ENCODE peak calls at places on chromosome 22, in eight cellular contexts. One of them, this sample, is unnamed.

GRCh38 chr22:38882480-38882879 is 10.5 kb upstream of the CBX6 start:
- DNase-seq in adipocyte: peak; percentile 29
- DNase-seq in CD8-positive, alpha-beta memory T cell: no peak
- DNase-seq in kidney: peak; percentile 86
- DNase-seq in GM23248: peak; percentile 77
- DNase-seq in AG09309: no peak
- DNase-seq in CD4-positive, alpha-beta memory T cell: no peak
- DNase-seq in MM.1S: no peak
- DNase-seq in this sample: peak; percentile 16

GRCh38 chr22:49018601-49019000 is 809.1 kb downstream of the BRD1 start:
- DNase-seq in AG09309: no peak
- DNase-seq in GM23248: no peak
- DNase-seq in MM.1S: no peak
- DNase-seq in kidney: peak; percentile 59
- DNase-seq in CD4-positive, alpha-beta memory T cell: no peak
- DNase-seq in CD8-positive, alpha-beta memory T cell: no peak
- DNase-seq in adipocyte: no peak
- DNase-seq in this sample: no peak

GRCh38 chr22:50252081-50253045 is 1.3 kb upstream of the HDAC10 start:
- DNase-seq in adipocyte: peak; percentile 86
- DNase-seq in MM.1S: peak; percentile 53
- DNase-seq in CD8-positive, alpha-beta memory T cell: peak; percentile 55
- DNase-seq in kidney: peak; percentile 93
- DNase-seq in AG09309: no peak
- DNase-seq in CD4-positive, alpha-beta memory T cell: peak; percentile 75
- DNase-seq in GM23248: peak; percentile 86
- DNase-seq in this sample: peak; percentile 62

GRCh38 chr22:45441158-45441557 is 27.7 kb downstream of the RIBC2 start:
- DNase-seq in adipocyte: peak; percentile 86
- DNase-seq in CD4-positive, alpha-beta memory T cell: no peak
- DNase-seq in MM.1S: peak; percentile 68
- DNase-seq in AG09309: no peak
- DNase-seq in kidney: no peak
- DNase-seq in CD8-positive, alpha-beta memory T cell: no peak
- DNase-seq in GM23248: peak; percentile 78
- DNase-seq in this sample: peak; percentile 69

GRCh38 chr22:35477911-35478582 is 62.6 kb upstream of the RASD2 start:
- DNase-seq in AG09309: peak; percentile 32
- DNase-seq in MM.1S: no peak
- DNase-seq in kidney: peak; percentile 93
- DNase-seq in CD4-positive, alpha-beta memory T cell: no peak
- DNase-seq in GM23248: peak; percentile 70
- DNase-seq in CD8-positive, alpha-beta memory T cell: no peak
- DNase-seq in adipocyte: no peak
- DNase-seq in this sample: peak; percentile 83

GRCh38 chr22:17113600-17113999 is 7.6 kb downstream of the TMEM121B start:
- DNase-seq in CD8-positive, alpha-beta memory T cell: no peak
- DNase-seq in AG09309: no peak
- DNase-seq in kidney: no peak
- DNase-seq in MM.1S: no peak
- DNase-seq in CD4-positive, alpha-beta memory T cell: no peak
- DNase-seq in GM23248: no peak
- DNase-seq in adipocyte: no peak
- DNase-seq in this sample: no peak

GRCh38 chr22:29445508-29445907 is 7.1 kb downstream of the RFPL1 start:
- DNase-seq in CD4-positive, alpha-beta memory T cell: no peak
- DNase-seq in MM.1S: no peak
- DNase-seq in GM23248: no peak
- DNase-seq in AG09309: no peak
- DNase-seq in adipocyte: no peak
- DNase-seq in CD8-positive, alpha-beta memory T cell: no peak
- DNase-seq in kidney: no peak
- DNase-seq in this sample: no peak

GRCh38 chr22:30210235-30210831 is 36.2 kb downstream of the LIF start:
- DNase-seq in CD8-positive, alpha-beta memory T cell: no peak
- DNase-seq in MM.1S: no peak
- DNase-seq in CD4-positive, alpha-beta memory T cell: no peak
- DNase-seq in GM23248: no peak
- DNase-seq in AG09309: no peak
- DNase-seq in kidney: no peak
- DNase-seq in adipocyte: no peak
- DNase-seq in this sample: no peak

GRCh38 chr22:31836010-31836409 is 82.2 kb downstream of the DEPDC5 start:
- DNase-seq in MM.1S: no peak
- DNase-seq in AG09309: no peak
- DNase-seq in GM23248: no peak
- DNase-seq in CD8-positive, alpha-beta memory T cell: no peak
- DNase-seq in CD4-positive, alpha-beta memory T cell: no peak
- DNase-seq in kidney: no peak
- DNase-seq in adipocyte: no peak
- DNase-seq in this sample: no peak

GRCh38 chr22:28582806-28583205 is 96.8 kb downstream of the TTC28 start:
- DNase-seq in GM23248: peak; percentile 93
- DNase-seq in CD8-positive, alpha-beta memory T cell: no peak
- DNase-seq in adipocyte: peak; percentile 91
- DNase-seq in CD4-positive, alpha-beta memory T cell: no peak
- DNase-seq in MM.1S: no peak
- DNase-seq in kidney: no peak
- DNase-seq in AG09309: peak; percentile 80
- DNase-seq in this sample: peak; percentile 95

GRCh38 chr22:16966251-16966650 is 41.8 kb downstream of the GAB4 start:
- DNase-seq in CD4-positive, alpha-beta memory T cell: no peak
- DNase-seq in CD8-positive, alpha-beta memory T cell: no peak
- DNase-seq in AG09309: no peak
- DNase-seq in GM23248: no peak
- DNase-seq in adipocyte: no peak
- DNase-seq in kidney: no peak
- DNase-seq in MM.1S: no peak
- DNase-seq in this sample: no peak

GRCh38 chr22:35987487-35987886 is 41.1 kb downstream of the RBFOX2 start:
- DNase-seq in adipocyte: no peak
- DNase-seq in AG09309: no peak
- DNase-seq in CD4-positive, alpha-beta memory T cell: no peak
- DNase-seq in CD8-positive, alpha-beta memory T cell: no peak
- DNase-seq in GM23248: peak; percentile 81
- DNase-seq in kidney: no peak
- DNase-seq in MM.1S: no peak
- DNase-seq in this sample: peak; percentile 66

GRCh38 chr22:22752556-22753477 is 108.4 kb downstream of the GGTLC2 start:
- DNase-seq in MM.1S: peak; percentile 45
- DNase-seq in GM23248: peak; percentile 83
- DNase-seq in CD4-positive, alpha-beta memory T cell: peak; percentile 49
- DNase-seq in AG09309: peak; percentile 21
- DNase-seq in CD8-positive, alpha-beta memory T cell: no peak
- DNase-seq in kidney: peak; percentile 77
- DNase-seq in adipocyte: peak; percentile 79
- DNase-seq in this sample: peak; percentile 76

GRCh38 chr22:50236731-50237409 is 8.0 kb downstream of the TUBGCP6 start:
- DNase-seq in AG09309: no peak
- DNase-seq in kidney: peak; percentile 55
- DNase-seq in CD8-positive, alpha-beta memory T cell: no peak
- DNase-seq in MM.1S: peak; percentile 24
- DNase-seq in adipocyte: peak; percentile 19
- DNase-seq in GM23248: peak; percentile 36
- DNase-seq in CD4-positive, alpha-beta memory T cell: no peak
- DNase-seq in this sample: no peak

GRCh38 chr22:42646569-42647525 is 2.3 kb downstream of the CYB5R3 start:
- DNase-seq in AG09309: no peak
- DNase-seq in MM.1S: no peak
- DNase-seq in CD4-positive, alpha-beta memory T cell: no peak
- DNase-seq in CD8-positive, alpha-beta memory T cell: no peak
- DNase-seq in kidney: peak; percentile 89
- DNase-seq in adipocyte: no peak
- DNase-seq in GM23248: peak; percentile 67
- DNase-seq in this sample: peak; percentile 33
- H3K4me3 ChIP-seq in AG09309: no peak overlapping the region
- H3K4me3 ChIP-seq in MM.1S: no peak overlapping the region
- H3K4me3 ChIP-seq in CD4-positive, alpha-beta memory T cell: no peak overlapping the region
- H3K4me3 ChIP-seq in CD8-positive, alpha-beta memory T cell: no peak overlapping the region
- H3K4me3 ChIP-seq in kidney: peak overlapping the region; percentile 43
- H3K4me3 ChIP-seq in adipocyte: peak overlapping the region; percentile 90
- H3K4me3 ChIP-seq in GM23248: peak overlapping the region; percentile 32
- H3K4me3 ChIP-seq in this sample: peak overlapping the region; percentile 33

GRCh38 chr22:41237036-41237706 is 3.6 kb downstream of the CHADL start:
- DNase-seq in AG09309: no peak
- DNase-seq in MM.1S: no peak
- DNase-seq in CD8-positive, alpha-beta memory T cell: no peak
- DNase-seq in GM23248: no peak
- DNase-seq in CD4-positive, alpha-beta memory T cell: peak; percentile 38
- DNase-seq in adipocyte: no peak
- DNase-seq in kidney: no peak
- DNase-seq in this sample: no peak
- H3K4me3 ChIP-seq in AG09309: no peak overlapping the region
- H3K4me3 ChIP-seq in MM.1S: peak overlapping the region; percentile 56
- H3K4me3 ChIP-seq in CD8-positive, alpha-beta memory T cell: peak overlapping the region; percentile 50
- H3K4me3 ChIP-seq in GM23248: peak overlapping the region; percentile 60
- H3K4me3 ChIP-seq in CD4-positive, alpha-beta memory T cell: peak overlapping the region; percentile 12
- H3K4me3 ChIP-seq in adipocyte: peak overlapping the region; percentile 62
- H3K4me3 ChIP-seq in kidney: peak overlapping the region; percentile 39
- H3K4me3 ChIP-seq in this sample: peak overlapping the region; percentile 20

GRCh38 chr22:19723990-19724827 is 870 bp downstream of the GP1BB start:
- DNase-seq in adipocyte: no peak
- DNase-seq in CD4-positive, alpha-beta memory T cell: peak; percentile 22
- DNase-seq in CD8-positive, alpha-beta memory T cell: no peak
- DNase-seq in GM23248: no peak
- DNase-seq in MM.1S: no peak
- DNase-seq in AG09309: no peak
- DNase-seq in kidney: no peak
- DNase-seq in this sample: no peak

GRCh38 chr22:19721486-19722172 is 1.7 kb upstream of the GP1BB start:
- DNase-seq in MM.1S: no peak
- DNase-seq in CD4-positive, alpha-beta memory T cell: peak; percentile 31
- DNase-seq in GM23248: no peak
- DNase-seq in AG09309: no peak
- DNase-seq in kidney: no peak
- DNase-seq in adipocyte: no peak
- DNase-seq in CD8-positive, alpha-beta memory T cell: no peak
- DNase-seq in this sample: no peak

GRCh38 chr22:19722175-19722914 is 994 bp upstream of the GP1BB start:
- DNase-seq in MM.1S: no peak
- DNase-seq in AG09309: no peak
- DNase-seq in kidney: no peak
- DNase-seq in CD8-positive, alpha-beta memory T cell: no peak
- DNase-seq in GM23248: no peak
- DNase-seq in adipocyte: no peak
- DNase-seq in CD4-positive, alpha-beta memory T cell: peak; percentile 39
- DNase-seq in this sample: no peak

GRCh38 chr22:19723165-19723989 is at the start of gene GP1BB:
- DNase-seq in CD8-positive, alpha-beta memory T cell: no peak
- DNase-seq in AG09309: no peak
- DNase-seq in MM.1S: no peak
- DNase-seq in adipocyte: no peak
- DNase-seq in CD4-positive, alpha-beta memory T cell: peak; percentile 37
- DNase-seq in GM23248: no peak
- DNase-seq in kidney: no peak
- DNase-seq in this sample: no peak

GRCh38 chr22:19722915-19723164 is 499 bp upstream of the GP1BB start:
- DNase-seq in AG09309: no peak
- DNase-seq in CD4-positive, alpha-beta memory T cell: no peak
- DNase-seq in GM23248: no peak
- DNase-seq in CD8-positive, alpha-beta memory T cell: no peak
- DNase-seq in MM.1S: no peak
- DNase-seq in adipocyte: no peak
- DNase-seq in kidney: no peak
- DNase-seq in this sample: no peak
- H3K4me3 ChIP-seq in AG09309: no peak overlapping the region
- H3K4me3 ChIP-seq in CD4-positive, alpha-beta memory T cell: no peak overlapping the region
- H3K4me3 ChIP-seq in GM23248: no peak overlapping the region
- H3K4me3 ChIP-seq in CD8-positive, alpha-beta memory T cell: peak overlapping the region; percentile 27
- H3K4me3 ChIP-seq in MM.1S: no peak overlapping the region
- H3K4me3 ChIP-seq in adipocyte: no peak overlapping the region
- H3K4me3 ChIP-seq in kidney: no peak overlapping the region
- H3K4me3 ChIP-seq in this sample: no peak overlapping the region

GRCh38 chr22:46833228-46833627 is 70.8 kb downstream of the TBC1D22A start:
- DNase-seq in MM.1S: no peak
- DNase-seq in GM23248: peak; percentile 14
- DNase-seq in CD4-positive, alpha-beta memory T cell: no peak
- DNase-seq in CD8-positive, alpha-beta memory T cell: no peak
- DNase-seq in AG09309: no peak
- DNase-seq in adipocyte: peak; percentile 4
- DNase-seq in kidney: no peak
- DNase-seq in this sample: no peak
- H3K4me3 ChIP-seq in MM.1S: no peak overlapping the region
- H3K4me3 ChIP-seq in GM23248: no peak overlapping the region
- H3K4me3 ChIP-seq in CD4-positive, alpha-beta memory T cell: no peak overlapping the region
- H3K4me3 ChIP-seq in CD8-positive, alpha-beta memory T cell: no peak overlapping the region
- H3K4me3 ChIP-seq in AG09309: no peak overlapping the region
- H3K4me3 ChIP-seq in adipocyte: no peak overlapping the region
- H3K4me3 ChIP-seq in kidney: no peak overlapping the region
- H3K4me3 ChIP-seq in this sample: no peak overlapping the region

DNA sequence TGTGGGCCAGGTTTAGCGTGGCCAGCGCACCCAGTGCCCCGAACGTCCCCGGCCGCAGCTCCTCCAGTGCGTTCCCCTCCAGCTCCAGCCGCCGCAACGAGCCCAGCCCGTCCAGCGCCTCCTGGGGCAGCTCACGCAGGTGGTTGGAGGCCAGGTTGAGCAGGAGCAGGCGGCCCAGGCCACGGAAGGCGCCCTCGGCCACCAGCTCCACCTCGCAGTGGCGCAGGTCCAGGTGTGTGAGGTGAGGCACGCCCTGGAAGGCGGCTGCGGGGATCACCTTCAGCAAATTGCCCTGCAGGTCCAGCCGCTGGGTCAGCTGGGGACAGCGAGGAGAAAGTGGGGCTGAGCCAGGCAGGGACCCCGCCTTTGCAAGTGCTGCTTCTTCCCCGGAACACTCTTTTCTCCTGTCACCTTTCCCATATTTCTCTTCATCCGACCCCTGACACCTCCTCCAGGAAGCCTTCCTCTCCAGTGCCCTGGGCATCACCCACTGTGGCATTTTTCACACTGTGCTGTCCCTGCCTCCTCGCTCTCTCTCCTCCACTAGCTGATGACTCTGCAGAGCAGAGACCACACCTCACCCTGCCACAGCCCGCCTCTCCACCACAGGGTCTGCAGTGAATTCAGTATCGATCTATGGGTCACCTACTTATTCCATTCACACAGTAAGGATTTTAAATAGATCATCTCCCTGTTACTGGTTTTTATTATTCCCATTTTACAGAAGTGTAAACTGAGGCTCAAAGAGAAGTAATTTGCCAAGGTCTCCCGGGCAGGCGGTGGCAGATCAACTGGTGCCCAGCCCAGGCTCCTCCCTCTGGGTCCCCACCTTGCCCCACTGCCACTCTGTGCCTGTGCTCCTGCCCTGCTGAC is 1.9 kb downstream of the CHADL start:
- DNase-seq in MM.1S: no peak
- DNase-seq in CD8-positive, alpha-beta memory T cell: no peak
- DNase-seq in kidney: no peak
- DNase-seq in GM23248: no peak
- DNase-seq in AG09309: no peak
- DNase-seq in CD4-positive, alpha-beta memory T cell: peak; percentile 26
- DNase-seq in adipocyte: no peak
- DNase-seq in this sample: no peak
- H3K4me3 ChIP-seq in MM.1S: no peak overlapping the region
- H3K4me3 ChIP-seq in CD8-positive, alpha-beta memory T cell: no peak overlapping the region
- H3K4me3 ChIP-seq in kidney: no peak overlapping the region
- H3K4me3 ChIP-seq in GM23248: no peak overlapping the region
- H3K4me3 ChIP-seq in AG09309: no peak overlapping the region
- H3K4me3 ChIP-seq in CD4-positive, alpha-beta memory T cell: no peak overlapping the region
- H3K4me3 ChIP-seq in adipocyte: no peak overlapping the region
- H3K4me3 ChIP-seq in this sample: no peak overlapping the region

This sample was measured in AG10803.